ENCODE peak calls at places on chromosomes 4 and X, in seven cellular contexts. M, C, F, H, W, T and N are unnamed samples.

GRCh38 chr4:169050308-169050707 is 40.3 kb upstream of the CBR4 start:
- DNase-seq in M (peak), C (no peak), F (no peak), H (no peak), W (peak), T (no peak), N (no peak)

GRCh38 chrX:49912086-49912485 is 10.3 kb upstream of the CLCN5 start:
- DNase-seq in M (no peak), C (no peak), F (no peak), H (no peak), W (no peak), T (no peak), N (no peak)

GRCh38 chrX:124228849-124229248 is 103.6 kb upstream of the TEX13D start:
- DNase-seq in M (no peak), C (no peak), F (no peak), H (no peak), W (no peak), T (no peak), N (no peak)

GRCh38 chrX:38474543-38474942 is 86.8 kb upstream of the TSPAN7 start:
- DNase-seq in M (no peak), C (no peak), F (no peak), H (no peak), W (no peak), T (no peak), N (peak)

GRCh38 chrX:100980608-100981497 is 11.3 kb downstream of the ARL13A start:
- DNase-seq in M (peak), C (no peak), F (peak), H (peak), W (peak), T (no peak), N (peak)

GRCh38 chrX:46686003-46686645 is 72.8 kb downstream of the SLC9A7 start:
- DNase-seq in M (peak), C (no peak), F (peak), H (no peak), W (peak), T (peak), N (peak)

GRCh38 chrX:129654652-129655546 is at the start of gene APLN:
- DNase-seq in M (peak), C (no peak), F (no peak), H (no peak), W (peak), T (no peak), N (peak)

GRCh38 chr4:622071-622995 is 3.0 kb upstream of the PDE6B start:
- DNase-seq in M (no peak), C (no peak), F (no peak), H (no peak), W (no peak), T (no peak), N (no peak)

GRCh38 chr4:87633239-87633638 is 16.8 kb upstream of the DMP1 start:
- DNase-seq in M (peak), C (no peak), F (no peak), H (no peak), W (peak), T (no peak), N (peak)

GRCh38 chr4:64897683-64898082 is 488.4 kb upstream of the TECRL start:
- DNase-seq in M (no peak), C (no peak), F (no peak), H (no peak), W (no peak), T (no peak), N (no peak)

GRCh38 chrX:97743014-97743413 is 859.3 kb downstream of the RPA4 start:
- DNase-seq in M (peak), C (no peak), F (no peak), H (no peak), W (no peak), T (no peak), N (peak)

GRCh38 chr4:2290488-2290887 is 28.6 kb upstream of the MXD4 start:
- DNase-seq in M (no peak), C (peak), F (no peak), H (no peak), W (no peak), T (no peak), N (no peak)

GRCh38 chr4:160877087-160877790 is 1286.6 kb downstream of the FSTL5 start:
- DNase-seq in M (peak), C (no peak), F (no peak), H (no peak), W (no peak), T (no peak), N (peak)

GRCh38 chr4:153393397-153393796 is 48.9 kb downstream of the MND1 start:
- DNase-seq in M (peak), C (peak), F (no peak), H (peak), W (no peak), T (no peak), N (no peak)

GRCh38 chrX:45505214-45505613 is 304.5 kb upstream of the DIPK2B start:
- DNase-seq in M (peak), C (no peak), F (no peak), H (no peak), W (peak), T (no peak), N (no peak)

GRCh38 chr4:88753658-88754431 is 56.2 kb upstream of the NAP1L5 start:
- DNase-seq in M (no peak), C (no peak), F (no peak), H (no peak), W (no peak), T (no peak), N (no peak)

GRCh38 chr4:88752076-88752463 is 54.4 kb upstream of the NAP1L5 start:
- DNase-seq in M (no peak), C (no peak), F (no peak), H (no peak), W (no peak), T (no peak), N (no peak)

GRCh38 chr4:88752754-88753153 is 55.1 kb upstream of the NAP1L5 start:
- DNase-seq in M (no peak), C (no peak), F (no peak), H (no peak), W (no peak), T (no peak), N (no peak)

GRCh38 chr4:88750369-88750768 is 52.7 kb upstream of the NAP1L5 start:
- DNase-seq in M (no peak), C (no peak), F (no peak), H (no peak), W (no peak), T (no peak), N (no peak)

DNA sequence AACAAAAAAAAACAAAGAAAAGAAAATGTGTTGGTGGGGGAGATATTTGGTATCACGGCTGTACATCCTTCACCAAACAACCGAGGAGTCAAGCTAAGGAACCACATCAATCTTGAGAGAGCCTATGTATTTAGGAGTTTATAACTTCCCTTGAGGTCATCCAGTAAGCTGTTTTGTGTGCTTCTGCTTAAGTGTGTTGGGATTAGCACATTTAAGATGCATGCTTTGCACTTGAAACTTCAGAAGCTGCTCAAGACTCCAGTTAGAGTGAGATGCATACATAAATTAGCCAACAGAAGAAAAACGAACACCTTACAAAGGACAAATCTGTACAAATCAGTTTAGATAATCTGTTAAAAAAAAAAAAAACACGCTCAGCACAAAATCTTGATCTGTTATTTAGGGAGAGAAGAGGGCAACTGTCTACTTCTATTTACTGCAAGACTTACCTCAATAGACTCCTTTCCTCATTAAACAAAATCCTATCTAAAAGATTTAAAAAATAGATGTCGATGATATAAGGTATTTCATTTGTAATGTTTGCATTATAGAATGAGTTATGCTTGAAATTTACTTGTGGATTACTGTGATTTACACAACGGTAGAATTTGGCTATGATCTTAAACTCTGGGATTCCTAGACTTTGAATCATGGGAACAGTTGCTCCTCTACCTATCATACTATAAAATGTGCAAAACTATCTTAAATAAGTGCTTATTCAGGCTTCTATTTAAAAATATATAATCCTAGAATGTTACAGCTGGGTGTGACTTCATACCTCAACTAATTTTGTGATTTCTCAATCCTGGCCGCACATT is 53.8 kb upstream of the NAP1L5 start:
- DNase-seq in M (no peak), C (no peak), F (no peak), H (no peak), W (no peak), T (no peak), N (no peak)
- H3K4me3 ChIP-seq in M (no peak), C (no peak), F (no peak), H (no peak), W (no peak), T (no peak), N (no peak)

GRCh38 chr4:110472583-110473329 is 3.2 kb upstream of the ENPEP start:
- DNase-seq in M (peak), C (no peak), F (no peak), H (no peak), W (no peak), T (no peak), N (no peak)
- H3K4me3 ChIP-seq in M (no peak), C (no peak), F (no peak), H (no peak), W (no peak), T (no peak), N (no peak)

GRCh38 chr4:48047896-48048295 is 31.3 kb downstream of the NIPAL1 start:
- DNase-seq in M (no peak), C (no peak), F (no peak), H (no peak), W (no peak), T (no peak), N (no peak)

GRCh38 chr4:48044298-48044697 is 27.7 kb downstream of the NIPAL1 start:
- DNase-seq in M (no peak), C (no peak), F (no peak), H (no peak), W (no peak), T (no peak), N (no peak)

GRCh38 chr4:48046059-48046458 is 29.5 kb downstream of the NIPAL1 start:
- DNase-seq in M (no peak), C (no peak), F (no peak), H (no peak), W (no peak), T (no peak), N (no peak)

GRCh38 chr4:48049483-48049882 is 32.9 kb downstream of the NIPAL1 start:
- DNase-seq in M (no peak), C (no peak), F (no peak), H (no peak), W (no peak), T (no peak), N (no peak)

GRCh38 chr4:48047421-48047844 is 30.9 kb downstream of the NIPAL1 start:
- DNase-seq in M (peak), C (no peak), F (no peak), H (no peak), W (no peak), T (peak), N (no peak)
- H3K4me3 ChIP-seq in M (peak), C (no peak), F (no peak), H (no peak), W (no peak), T (no peak), N (no peak)

DNA sequence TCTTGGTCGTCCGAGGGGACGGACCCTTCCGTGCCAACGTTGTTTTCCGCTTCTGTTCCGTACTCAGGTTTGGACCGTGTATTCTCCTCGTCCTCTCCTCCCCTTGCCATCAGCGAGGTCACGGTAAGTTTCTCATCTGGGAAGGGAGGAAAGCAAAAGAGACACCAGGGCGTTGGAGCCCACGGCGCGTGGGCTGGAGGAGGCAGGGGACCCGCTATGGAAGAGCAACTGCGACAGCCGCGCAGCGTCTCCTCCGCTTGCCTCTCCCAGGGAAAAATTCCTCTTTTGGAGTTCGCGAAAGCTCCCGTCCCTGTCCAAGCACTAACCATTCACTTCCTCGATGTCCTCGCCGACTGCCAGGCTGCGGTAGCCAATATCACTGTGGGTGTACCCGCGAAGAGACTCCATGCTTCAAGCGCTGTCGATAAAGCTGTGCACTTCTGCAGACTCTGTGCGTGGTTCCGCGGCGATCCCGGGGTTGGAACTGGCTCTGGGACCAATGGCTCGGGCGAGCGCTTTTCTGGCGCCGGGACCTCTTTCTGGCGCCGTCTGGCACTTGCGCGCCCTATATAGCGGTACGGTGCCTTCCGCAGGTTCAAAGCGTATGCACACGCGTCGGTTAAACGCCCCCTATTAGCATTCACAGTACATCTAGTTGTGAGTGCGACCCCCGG is at the start of gene ESX1:
- DNase-seq in M (peak), C (no peak), F (no peak), H (no peak), W (peak), T (no peak), N (no peak)
- H3K4me3 ChIP-seq in M (peak), C (no peak), F (no peak), H (no peak), W (no peak), T (no peak), N (no peak)

DNA sequence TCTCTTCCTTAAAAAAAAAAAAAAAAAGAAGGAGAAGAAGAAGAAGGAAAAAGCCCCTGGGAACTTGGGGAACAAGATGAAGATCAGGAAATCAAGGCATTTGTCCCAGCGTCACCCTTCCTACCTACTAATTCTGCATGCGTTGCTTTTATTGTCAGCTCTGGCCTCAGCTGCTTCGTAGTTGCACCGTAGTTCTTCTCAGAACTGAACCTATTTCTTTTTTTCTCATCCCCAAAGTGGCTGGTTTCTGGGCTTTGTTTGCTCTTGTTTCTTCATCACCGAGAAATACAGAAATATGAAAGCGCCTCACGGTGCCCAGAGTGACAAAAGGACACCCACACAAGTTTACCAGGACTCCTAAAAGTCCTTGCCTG is 891 bp downstream of the PRKG2 start:
- DNase-seq in M (no peak), C (no peak), F (no peak), H (no peak), W (no peak), T (no peak), N (no peak)
- H3K4me3 ChIP-seq in M (peak), C (peak), F (no peak), H (peak), W (no peak), T (no peak), N (no peak)

GRCh38 chr4:109432203-109432602 is 1.4 kb upstream of the SEC24B start:
- DNase-seq in M (no peak), C (no peak), F (no peak), H (no peak), W (no peak), T (no peak), N (no peak)
- H3K4me3 ChIP-seq in M (no peak), C (no peak), F (peak), H (no peak), W (peak), T (no peak), N (peak)

GRCh38 chr4:42277291-42277690 is 120.0 kb upstream of the SHISA3 start:
- DNase-seq in M (no peak), C (no peak), F (no peak), H (no peak), W (no peak), T (no peak), N (no peak)

GRCh38 chr4:42282081-42282901 is 115.0 kb upstream of the SHISA3 start:
- DNase-seq in M (peak), C (no peak), F (peak), H (no peak), W (peak), T (peak), N (peak)

GRCh38 chr4:42281324-42282020 is 115.8 kb upstream of the SHISA3 start:
- DNase-seq in M (no peak), C (no peak), F (no peak), H (no peak), W (no peak), T (no peak), N (no peak)

GRCh38 chr4:42278709-42279324 is 118.5 kb upstream of the SHISA3 start:
- DNase-seq in M (no peak), C (no peak), F (no peak), H (no peak), W (no peak), T (no peak), N (no peak)

GRCh38 chr4:42280327-42281095 is 116.8 kb upstream of the SHISA3 start:
- DNase-seq in M (peak), C (no peak), F (peak), H (no peak), W (peak), T (no peak), N (peak)
- H3K4me3 ChIP-seq in M (no peak), C (no peak), F (no peak), H (no peak), W (no peak), T (no peak), N (no peak)